ENCODE peak calls at places on chromosomes 16 and 17, in eight cellular contexts. X is stimulated activated CD4-positive, alpha-beta T cell treated with anti-CD3 and anti-CD28 coated beads, Interleukin-1b, Interleukin-23, amount 100 ng/mL, for 24 hours; I is AG10803; G is NCI-H187 treated with DMSO at 0.1 percent for 48 hours; H is skeletal muscle cell; O is activated T-helper 1 cell treated with Interleukin-2 at 50 U/mL for 16 hours; M is activated CD8-positive, alpha-beta T cell treated with anti-CD3 and anti-CD28 coated beads, Interleukin-2, amount 10 ng/mL, durations not matched to agents 7 days and 5 days; A is CD8-positive, alpha-beta T cell. N is an unnamed sample.

GRCh38 chr16:78235168-78235800 is 135.8 kb downstream of the WWOX start:
- DNase-seq in X (peak), I (peak), G (peak), H (peak), O (peak), M (peak), A (peak), N (peak)

GRCh38 chr16:48442379-48442778 is 57.2 kb upstream of the SIAH1 start:
- DNase-seq in X (no peak), I (no peak), G (no peak), H (no peak), O (no peak), M (no peak), A (no peak), N (no peak)

GRCh38 chr17:40646791-40647548 is 648 bp downstream of the SMARCE1 start:
- DNase-seq in X (no peak), I (peak), G (no peak), H (peak), O (peak), M (peak), A (peak), N (peak)

GRCh38 chr17:80978499-80979497 is 12.8 kb upstream of the CHMP6 start:
- DNase-seq in X (no peak), I (no peak), G (no peak), H (no peak), O (no peak), M (no peak), A (no peak), N (no peak)

GRCh38 chr17:55660171-55660886 is 62.3 kb downstream of the TMEM100 start:
- DNase-seq in X (no peak), I (peak), G (no peak), H (peak), O (no peak), M (no peak), A (no peak), N (peak)

GRCh38 chr17:36691606-36692005 is 90.2 kb downstream of the MRM1 start:
- DNase-seq in X (no peak), I (no peak), G (no peak), H (no peak), O (no peak), M (no peak), A (no peak), N (no peak)

GRCh38 chr17:29111816-29112499 is 68.2 kb downstream of the MYO18A start:
- DNase-seq in X (peak), I (peak), G (peak), H (no peak), O (peak), M (peak), A (peak), N (peak)

GRCh38 chr17:77877674-77878355 is 80.7 kb upstream of the TNRC6C start:
- DNase-seq in X (no peak), I (no peak), G (no peak), H (no peak), O (no peak), M (no peak), A (no peak), N (no peak)

GRCh38 chr17:83129676-83130075 is 50.3 kb downstream of the METRNL start:
- DNase-seq in X (no peak), I (no peak), G (no peak), H (no peak), O (no peak), M (no peak), A (no peak), N (no peak)

GRCh38 chr17:15290605-15291004 is 25.5 kb upstream of the PMP22 start:
- DNase-seq in X (no peak), I (peak), G (no peak), H (no peak), O (no peak), M (no peak), A (no peak), N (peak)

GRCh38 chr16:82832861-82833260 is 206.1 kb downstream of the CDH13 start:
- DNase-seq in X (no peak), I (peak), G (no peak), H (peak), O (no peak), M (no peak), A (no peak), N (peak)

GRCh38 chr16:88654363-88655052 is 3.7 kb upstream of the CYBA start:
- DNase-seq in X (no peak), I (no peak), G (no peak), H (no peak), O (no peak), M (no peak), A (peak), N (no peak)

GRCh38 chr16:31376705-31377104 is 16.4 kb upstream of the ITGAD start:
- DNase-seq in X (no peak), I (no peak), G (no peak), H (no peak), O (no peak), M (no peak), A (no peak), N (no peak)

GRCh38 chr17:9024497-9024896 is 3.2 kb downstream of the NTN1 start:
- DNase-seq in X (no peak), I (no peak), G (no peak), H (no peak), O (no peak), M (no peak), A (no peak), N (no peak)

GRCh38 chr17:7849185-7850117 is 5.4 kb upstream of the TMEM88 start:
- DNase-seq in X (no peak), I (no peak), G (no peak), H (no peak), O (no peak), M (no peak), A (peak), N (no peak)

GRCh38 chr17:69179227-69179952 is 37.7 kb upstream of the ABCA6 start:
- DNase-seq in X (no peak), I (peak), G (no peak), H (no peak), O (no peak), M (no peak), A (no peak), N (peak)

GRCh38 chr17:19897901-19898300 is 30.2 kb upstream of the ULK2 start:
- DNase-seq in X (no peak), I (peak), G (no peak), H (peak), O (no peak), M (no peak), A (no peak), N (peak)

GRCh38 chr16:30637952-30638351 is 12.8 kb upstream of the PRR14 start:
- DNase-seq in X (no peak), I (peak), G (no peak), H (no peak), O (no peak), M (peak), A (no peak), N (peak)

GRCh38 chr16:2473999-2474876 is 689 bp upstream of the TBC1D24 start:
- DNase-seq in X (no peak), I (peak), G (no peak), H (no peak), O (peak), M (peak), A (peak), N (peak)

GRCh38 chr17:49739662-49740271 is 24.2 kb downstream of the FAM117A start:
- DNase-seq in X (peak), I (no peak), G (peak), H (no peak), O (peak), M (peak), A (peak), N (no peak)

GRCh38 chr16:22232277-22233049 is 26.4 kb downstream of the EEF2K start:
- DNase-seq in X (no peak), I (no peak), G (no peak), H (no peak), O (no peak), M (peak), A (no peak), N (peak)

N was measured in GM23248.